ENCODE peak calls at places on chromosome 5, in nine cellular contexts. P is skeletal muscle cell; D is stimulated activated CD4-positive, alpha-beta T cell treated with anti-CD3 and anti-CD28 coated beads, Interleukin-15, amount 100 ng/mL, for 24 hours; L is neuronal stem cell; B is AG20443; K is GF-D8; C is A549; O is germinal center; G is activated gamma-delta T cell treated with Interleukin-2 at 50 U/mL for 16 hours. T is an unnamed sample.

GRCh38 chr5:77531297-77531696 is 39.2 kb upstream of the WDR41 start:
- DNase-seq in L (no peak), B (no peak), O (no peak), G (no peak), P (no peak), K (no peak), D (no peak), C (no peak), T (no peak)

GRCh38 chr5:142955628-142956027 is 185.5 kb downstream of the ARHGAP26 start:
- DNase-seq in C (no peak), K (no peak), O (no peak), B (no peak), D (no peak), G (no peak), P (no peak), L (no peak), T (no peak)

GRCh38 chr5:95564450-95564849 is 9.5 kb downstream of the ARSK start:
- DNase-seq in L (no peak), P (no peak), C (no peak), D (no peak), G (no peak), O (no peak), B (no peak), K (no peak), T (no peak)

GRCh38 chr5:160260881-160261815 is 31.8 kb downstream of the FABP6 start:
- DNase-seq in C (no peak), B (peak; percentile 36), P (peak; percentile 48), D (no peak), G (no peak), L (no peak), K (peak; percentile 83), O (peak; percentile 20), T (no peak)

GRCh38 chr5:33409435-33410146 is 31.2 kb upstream of the TARS1 start:
- DNase-seq in L (no peak), D (no peak), O (no peak), P (peak; percentile 91), K (no peak), G (no peak), C (no peak), B (peak; percentile 56), T (no peak)

GRCh38 chr5:147668385-147668784 is 114.1 kb downstream of the JAKMIP2 start:
- DNase-seq in L (no peak), K (no peak), O (no peak), B (no peak), C (no peak), P (no peak), G (no peak), D (no peak), T (no peak)

GRCh38 chr5:133079048-133079447 is 27.2 kb downstream of the HSPA4 start:
- DNase-seq in G (no peak), P (no peak), C (no peak), D (no peak), K (no peak), B (no peak), L (no peak), O (no peak), T (no peak)

GRCh38 chr5:126745259-126745992 is 31.5 kb upstream of the LMNB1 start:
- DNase-seq in D (no peak), O (no peak), B (no peak), L (no peak), C (no peak), G (no peak), P (no peak), K (no peak), T (no peak)

GRCh38 chr5:15233566-15233965 is 266.4 kb upstream of the FBXL7 start:
- DNase-seq in C (no peak), G (no peak), O (no peak), L (no peak), P (no peak), B (no peak), D (no peak), K (no peak), T (no peak)

GRCh38 chr5:178387856-178388190 is 155.2 kb upstream of the PHYKPL start:
- DNase-seq in O (no peak), B (no peak), L (no peak), C (no peak), P (no peak), K (no peak), G (no peak), D (no peak), T (no peak)

GRCh38 chr5:108820983-108821382 is 73.3 kb downstream of the FER start:
- DNase-seq in B (no peak), C (no peak), O (no peak), K (no peak), L (no peak), D (no peak), G (no peak), P (no peak), T (no peak)